ENCODE peak calls at places on chromosomes 16 and 17, in four cellular contexts. H is transverse colon; Y is cardiac muscle cell; U is CD4-positive, alpha-beta T cell. T is an unnamed sample.

GRCh38 chr17:4900231-4901107 is 1.1 kb downstream of the C17orf107 start:
- DNase-seq in H (peak; percentile 56), Y (no peak), U (no peak), T (no peak)

GRCh38 chr16:21194771-21195301 is 16.5 kb downstream of the ZP2 start:
- DNase-seq in H (no peak), Y (no peak), U (no peak), T (no peak)

GRCh38 chr16:14354561-14355351 is 275.3 kb downstream of the PARN start:
- DNase-seq in H (no peak), Y (no peak), U (no peak), T (no peak)

GRCh38 chr17:40309031-40309937 is at the start of gene RARA:
- DNase-seq in H (peak; percentile 74), Y (peak; percentile 68), U (no peak), T (no peak)

GRCh38 chr16:92431-93339 is 14.7 kb downstream of the MPG start:
- DNase-seq in H (no peak), Y (no peak), U (no peak), T (no peak)

GRCh38 chr17:47862621-47863440 is 11.9 kb upstream of the SP6 start:
- DNase-seq in H (no peak), Y (no peak), U (no peak), T (no peak)

GRCh38 chr16:56245197-56245596 is 53.9 kb downstream of the GNAO1 start:
- DNase-seq in H (no peak), Y (no peak), U (no peak), T (no peak)

GRCh38 chr16:81652798-81653505 is 126.1 kb upstream of the PLCG2 start:
- DNase-seq in H (peak; percentile 34), Y (no peak), U (no peak), T (no peak)

GRCh38 chr16:3984111-3985060 is 103.9 kb upstream of the CREBBP start:
- DNase-seq in H (no peak), Y (no peak), U (no peak), T (no peak)

GRCh38 chr16:1011316-1012082 is 29.9 kb downstream of the SOX8 start:
- DNase-seq in H (no peak), Y (no peak), U (no peak), T (no peak)

GRCh38 chr17:47621293-47622178 is 28.2 kb upstream of the KPNB1 start:
- DNase-seq in H (no peak), Y (peak; percentile 37), U (no peak), T (peak; percentile 42)

GRCh38 chr16:65306722-65307121 is 184.9 kb upstream of the CDH11 start:
- DNase-seq in H (no peak), Y (no peak), U (no peak), T (no peak)

GRCh38 chr17:62085511-62086408 is 20.7 kb upstream of the MED13 start:
- DNase-seq in H (no peak), Y (no peak), U (no peak), T (no peak)

GRCh38 chr17:66625321-66625767 is 209.6 kb upstream of the CACNG5 start:
- DNase-seq in H (no peak), Y (no peak), U (no peak), T (no peak)
- TF ChIP-seq CTCF in H (peak; percentile 43), Y (peak; percentile 41), U (no peak), T (no peak)

GRCh38 chr17:66976379-66976663 is 11.8 kb downstream of the CACNG4 start:
- DNase-seq in H (no peak), Y (no peak), U (no peak), T (no peak)

GRCh38 chr17:66976781-66977201 is 12.3 kb downstream of the CACNG4 start:
- DNase-seq in H (no peak), Y (no peak), U (no peak), T (no peak)

GRCh38 chr17:66975188-66975587 is 10.7 kb downstream of the CACNG4 start:
- DNase-seq in H (no peak), Y (no peak), U (no peak), T (no peak)

GRCh38 chr17:66978514-66979061 is 14.1 kb downstream of the CACNG4 start:
- DNase-seq in H (no peak), Y (no peak), U (no peak), T (no peak)

GRCh38 chr17:66975614-66976378 is 11.3 kb downstream of the CACNG4 start:
- DNase-seq in H (no peak), Y (no peak), U (no peak), T (no peak)
- TF ChIP-seq CTCF in H (no peak), Y (peak; percentile 9), U (no peak), T (no peak)

DNA sequence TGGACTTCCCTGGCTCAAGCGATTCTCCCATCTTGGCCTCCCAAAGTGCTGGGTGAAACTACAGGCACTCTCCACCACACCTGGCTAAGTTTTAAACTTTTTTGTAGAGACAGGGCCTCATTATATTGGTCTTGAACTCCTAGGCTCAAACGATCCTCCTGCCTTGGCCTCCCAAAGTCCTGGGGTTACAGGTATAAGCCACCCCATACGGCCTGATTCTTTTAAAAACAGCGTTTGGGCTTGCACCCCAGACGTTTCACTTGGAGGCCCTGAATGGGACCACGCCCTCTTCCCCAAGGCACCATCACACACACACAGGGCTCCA is 29.4 kb upstream of the GINS2 start:
- DNase-seq in H (no peak), Y (no peak), U (no peak), T (no peak)
- TF ChIP-seq CTCF in H (no peak), Y (no peak), U (no peak), T (no peak)

GRCh38 chr17:11742891-11743290 is 144.6 kb downstream of the DNAH9 start:
- DNase-seq in H (no peak), Y (peak; percentile 45), U (no peak), T (no peak)
- TF ChIP-seq CTCF in H (no peak), Y (no peak), U (no peak), T (no peak)

GRCh38 chr17:60599220-60599619 is 773 bp upstream of the PPM1D start:
- DNase-seq in H (no peak), Y (no peak), U (no peak), T (no peak)

GRCh38 chr17:60598001-60598736 is 1.8 kb upstream of the PPM1D start:
- DNase-seq in H (no peak), Y (no peak), U (no peak), T (no peak)

GRCh38 chr17:60601443-60602384 is 1.7 kb downstream of the PPM1D start:
- DNase-seq in H (peak; percentile 60), Y (peak; percentile 76), U (no peak), T (no peak)

GRCh38 chr17:60600490-60601431 is 768 bp downstream of the PPM1D start:
- DNase-seq in H (peak; percentile 89), Y (peak; percentile 85), U (peak; percentile 13), T (peak; percentile 68)

GRCh38 chr17:60599620-60600489 is at the start of gene PPM1D:
- DNase-seq in H (peak; percentile 99), Y (peak; percentile 100), U (peak; percentile 96), T (peak; percentile 93)
- TF ChIP-seq CTCF in H (no peak), Y (no peak), U (no peak), T (no peak)

GRCh38 chr16:62711797-62712196 is 675.6 kb upstream of the CDH8 start:
- DNase-seq in H (no peak), Y (no peak), U (no peak), T (no peak)

GRCh38 chr16:62720651-62721050 is 684.4 kb upstream of the CDH8 start:
- DNase-seq in H (no peak), Y (no peak), U (no peak), T (no peak)

GRCh38 chr16:62709856-62710255 is 673.6 kb upstream of the CDH8 start:
- DNase-seq in H (no peak), Y (no peak), U (no peak), T (no peak)

GRCh38 chr16:62715701-62716100 is 679.5 kb upstream of the CDH8 start:
- DNase-seq in H (no peak), Y (no peak), U (no peak), T (no peak)
- TF ChIP-seq CTCF in H (no peak), Y (no peak), U (no peak), T (no peak)

GRCh38 chr16:87954361-87954760 is 3.1 kb downstream of the BANP start:
- DNase-seq in H (no peak), Y (no peak), U (no peak), T (no peak)

GRCh38 chr16:87950765-87951549 is at the start of gene BANP:
- DNase-seq in H (peak; percentile 98), Y (peak; percentile 99), U (peak; percentile 95), T (peak; percentile 87)

GRCh38 chr16:87952751-87953150 is 1.5 kb downstream of the BANP start:
- DNase-seq in H (no peak), Y (no peak), U (no peak), T (no peak)

GRCh38 chr16:87953308-87954208 is 2.3 kb downstream of the BANP start:
- DNase-seq in H (no peak), Y (no peak), U (no peak), T (no peak)

GRCh38 chr16:87951550-87952538 is 610 bp downstream of the BANP start:
- DNase-seq in H (peak; percentile 35), Y (peak; percentile 54), U (no peak), T (no peak)
- TF ChIP-seq CTCF in H (no peak), Y (peak; percentile 13), U (no peak), T (no peak)

T was measured in omental fat pad.